ENCODE peak calls at places on chromosomes 13 and 19, in five cellular contexts. Y is sigmoid colon, D is SK-N-SH, V is stomach, Q is K562. J is an unnamed sample.

GRCh38 chr19:13784731-13785452 is 10.4 kb upstream of the ZSWIM4 start:
- DNase-seq in V (peak), Q (peak), Y (peak), D (peak), J (peak)

GRCh38 chr13:97223711-97224461 is 1.8 kb downstream of the MBNL2 start:
- DNase-seq in Q (peak), Y (peak), D (no peak), V (peak), J (peak)

GRCh38 chr19:58058428-58058827 is 654 bp upstream of the ZNF135 start:
- DNase-seq in Y (no peak), V (no peak), Q (no peak), D (no peak), J (no peak)

GRCh38 chr19:12996542-12997094 is 1.3 kb downstream of the NFIX start:
- DNase-seq in V (peak), Q (peak), D (peak), Y (no peak), J (peak)

GRCh38 chr13:100633461-100633860 is 41.1 kb downstream of the TMTC4 start:
- DNase-seq in Q (no peak), V (no peak), Y (no peak), D (no peak), J (no peak)

GRCh38 chr13:77749481-77749880 is 52.0 kb downstream of the SLAIN1 start:
- DNase-seq in Q (no peak), D (no peak), V (no peak), Y (no peak), J (no peak)

GRCh38 chr19:12721656-12722565 is 1.8 kb downstream of the TNPO2 start:
- DNase-seq in Y (peak), Q (peak), D (peak), V (peak), J (peak)

GRCh38 chr13:50365683-50366391 is 350.6 kb downstream of the KCNRG start:
- DNase-seq in Y (no peak), Q (no peak), D (no peak), V (no peak), J (no peak)

GRCh38 chr19:39448271-39448670 is 2.9 kb downstream of the SUPT5H start:
- DNase-seq in V (no peak), D (no peak), Q (no peak), Y (no peak), J (peak)

GRCh38 chr19:37691881-37692504 is 27.6 kb downstream of the ZNF607 start:
- DNase-seq in D (peak), V (peak), Q (peak), Y (peak), J (peak)

GRCh38 chr19:37699057-37699456 is 20.5 kb downstream of the ZNF607 start:
- DNase-seq in Q (no peak), Y (no peak), D (no peak), V (no peak), J (no peak)

GRCh38 chr19:37698216-37698615 is 21.3 kb downstream of the ZNF607 start:
- DNase-seq in V (no peak), Q (no peak), D (no peak), Y (no peak), J (no peak)

GRCh38 chr19:37692956-37693660 is 26.5 kb downstream of the ZNF607 start:
- DNase-seq in V (no peak), D (no peak), Q (no peak), Y (no peak), J (no peak)

DNA sequence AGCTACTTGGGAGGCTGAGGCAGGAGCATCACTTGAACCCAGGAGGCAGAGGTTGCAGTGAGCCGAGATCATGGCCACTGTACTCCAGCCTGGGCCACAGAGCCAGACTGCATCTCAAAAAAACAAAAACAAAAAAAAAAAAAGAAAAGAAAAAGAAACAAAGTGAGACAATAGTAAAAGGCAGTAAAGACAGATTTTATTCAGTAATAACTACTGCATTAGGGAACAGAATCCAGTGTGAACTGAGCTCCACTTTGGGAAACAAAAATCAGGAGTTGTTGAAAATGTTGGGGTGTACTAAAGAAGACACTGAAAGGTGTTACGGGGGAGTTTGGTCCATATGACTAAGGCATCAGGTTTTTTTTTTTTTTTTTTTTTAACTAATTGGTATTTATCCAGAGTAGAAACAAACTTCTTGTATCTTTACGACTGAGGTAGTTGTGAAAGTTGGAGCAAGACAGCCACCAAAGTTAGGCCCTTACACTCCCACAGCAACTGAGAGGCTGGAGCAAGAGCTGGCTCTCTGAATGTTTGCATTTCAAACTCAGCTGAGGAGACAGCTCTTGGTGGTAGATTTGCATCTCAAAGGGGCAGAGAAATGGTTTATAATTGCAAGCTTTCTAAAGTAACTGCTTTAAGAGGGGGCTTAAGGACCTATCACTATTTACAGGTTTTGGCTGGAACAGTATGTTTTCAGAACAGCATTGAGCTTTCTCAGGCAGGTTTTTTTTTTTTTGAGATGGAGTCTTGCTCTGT is 24.2 kb downstream of the ZNF607 start:
- DNase-seq in D (no peak), V (no peak), Q (no peak), Y (no peak), J (no peak)
- TF ChIP-seq POLR2AphosphoS5 in D (no peak), V (no peak), Q (no peak), Y (no peak), J (no peak)

GRCh38 chr19:46974181-46974580 is 45.5 kb upstream of the NPAS1 start:
- DNase-seq in V (no peak), Y (no peak), Q (no peak), D (no peak), J (no peak)

GRCh38 chr19:46977548-46977947 is 42.1 kb upstream of the NPAS1 start:
- DNase-seq in Q (no peak), Y (no peak), V (no peak), D (peak), J (peak)

GRCh38 chr19:46975918-46976782 is 43.5 kb upstream of the NPAS1 start:
- DNase-seq in Y (peak), Q (no peak), V (peak), D (peak), J (peak)

GRCh38 chr19:46976845-46977320 is 42.8 kb upstream of the NPAS1 start:
- DNase-seq in D (peak), Y (peak), V (peak), Q (peak), J (peak)

GRCh38 chr19:46975011-46975917 is 44.4 kb upstream of the NPAS1 start:
- DNase-seq in D (no peak), Q (no peak), Y (no peak), V (no peak), J (no peak)
- TF ChIP-seq CTCF in D (peak), Q (no peak), Y (no peak), V (no peak), J (no peak)

GRCh38 chr13:107138987-107139386 is 571.0 kb upstream of the ARGLU1 start:
- DNase-seq in Q (no peak), Y (no peak), D (no peak), V (no peak), J (no peak)
- TF ChIP-seq POLR2AphosphoS5 in Q (no peak), Y (no peak), D (no peak), V (no peak), J (no peak)

GRCh38 chr13:66994097-66994496 is 236.0 kb downstream of the PCDH9 start:
- DNase-seq in Y (peak), V (peak), D (peak), Q (peak), J (peak)
- TF ChIP-seq CTCF in Y (peak), V (no peak), D (peak), Q (peak), J (no peak)

GRCh38 chr19:3623716-3624115 is 2.9 kb downstream of the CACTIN start:
- DNase-seq in Q (no peak), D (no peak), V (no peak), Y (no peak), J (no peak)
- TF ChIP-seq POLR2AphosphoS5 in Q (no peak), D (no peak), V (no peak), Y (no peak), J (no peak)

DNA sequence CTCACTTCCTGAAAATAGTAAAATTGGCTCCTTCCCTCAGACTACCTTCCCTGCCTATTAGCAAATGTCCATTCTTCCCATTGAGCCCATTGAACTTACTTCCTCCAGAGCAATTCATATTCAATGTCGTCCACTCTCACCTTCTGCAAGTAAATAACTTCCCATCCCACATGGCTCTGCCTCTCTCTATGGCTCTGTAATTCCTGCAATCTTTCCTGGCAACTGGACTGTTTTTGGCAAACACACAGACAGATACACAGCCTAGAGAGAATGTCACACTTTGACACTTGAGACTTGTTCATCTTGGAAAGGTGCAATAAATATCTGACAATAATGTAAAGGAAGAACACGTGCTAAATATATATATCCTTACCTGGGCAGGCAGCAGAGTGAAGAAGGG is 18.3 kb downstream of the UQCRFS1 start:
- DNase-seq in Q (no peak), Y (no peak), V (no peak), D (no peak), J (no peak)
- TF ChIP-seq CTCF in Q (no peak), Y (no peak), V (no peak), D (no peak), J (no peak)

DNA sequence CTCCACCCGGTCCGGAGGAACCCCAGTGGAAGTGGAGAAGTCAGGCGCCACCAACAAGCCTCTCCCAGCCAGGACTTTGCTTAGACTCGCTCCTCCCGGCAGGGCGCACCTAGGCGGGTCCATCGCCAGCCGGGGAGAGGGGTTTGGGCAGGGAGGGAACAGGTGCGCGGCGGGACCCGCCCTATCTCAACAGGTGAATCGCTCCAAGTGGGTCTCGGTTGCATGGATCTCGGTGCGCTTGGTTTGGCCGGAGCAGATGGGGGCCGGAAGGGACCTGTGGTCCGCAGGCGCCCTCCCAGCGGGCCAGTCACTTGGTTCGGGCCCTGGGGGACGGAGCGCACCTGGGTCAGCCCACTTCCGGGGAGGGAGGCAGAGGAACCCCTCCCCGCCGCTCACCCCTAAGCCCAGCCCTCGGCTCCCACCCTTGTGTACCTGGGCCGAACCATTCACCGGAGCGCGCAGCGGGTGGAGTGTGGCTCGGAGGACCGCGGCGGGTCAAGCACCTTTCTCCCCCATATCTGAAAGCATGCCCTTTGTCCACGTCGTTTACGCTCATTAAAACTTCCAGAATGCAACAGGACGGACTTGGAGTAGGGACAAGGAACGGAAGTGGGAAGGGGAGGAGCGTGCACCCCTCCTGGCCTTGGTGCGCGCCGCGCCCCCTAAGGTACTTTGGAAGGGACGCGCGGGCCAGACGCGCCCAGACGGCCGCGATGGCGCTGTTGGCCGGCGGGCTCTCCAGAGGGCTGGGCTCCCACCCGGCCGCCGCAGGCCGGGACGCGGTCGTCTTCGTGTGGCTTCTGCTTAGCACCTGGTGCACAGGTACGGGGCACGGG is at the start of gene LSR:
- DNase-seq in Q (peak), V (peak), D (no peak), Y (no peak), J (peak)
- TF ChIP-seq POLR2AphosphoS5 in Q (peak), V (peak), D (no peak), Y (no peak), J (peak)

GRCh38 chr19:35059799-35060091 is 18.2 kb downstream of the HPN start:
- DNase-seq in Y (no peak), D (no peak), Q (no peak), V (no peak), J (no peak)
- TF ChIP-seq CTCF in Y (no peak), D (no peak), Q (no peak), V (no peak), J (no peak)

J was measured in spleen.